ENCODE peak calls at places on chromosomes 7 and 10, in five cellular contexts. Q is body of pancreas, P is K562, S is A549, Y is spleen. N is an unnamed sample.
A peak's percentile ranks its signal among the peaks of the same experiment; 100 is the strongest.

GRCh38 chr10:113087082-113088029 is 137.3 kb downstream of the TCF7L2 start:
- DNase-seq in Q (peak; percentile 75), P (peak; percentile 76), S (peak; percentile 98), Y (no peak), N (no peak)

GRCh38 chr7:80335473-80336232 is 176.2 kb downstream of the GNAT3 start:
- DNase-seq in Q (peak; percentile 4), P (no peak), S (no peak), Y (no peak), N (peak; percentile 23)

GRCh38 chr7:68823996-68824780 is 774.1 kb upstream of the AUTS2 start:
- DNase-seq in Q (no peak), P (no peak), S (no peak), Y (no peak), N (peak; percentile 30)

GRCh38 chr10:75497997-75498797 is 66.8 kb downstream of the LRMDA start:
- DNase-seq in Q (peak; percentile 22), P (no peak), S (no peak), Y (no peak), N (no peak)

GRCh38 chr7:70506463-70506862 is 625.5 kb upstream of the GALNT17 start:
- DNase-seq in Q (no peak), P (peak; percentile 9), S (no peak), Y (no peak), N (no peak)

GRCh38 chr10:12670004-12670403 is 320.7 kb downstream of the CAMK1D start:
- DNase-seq in Q (no peak), P (no peak), S (no peak), Y (no peak), N (no peak)

GRCh38 chr10:100831742-100832141 is 81.0 kb upstream of the SLF2 start:
- DNase-seq in Q (no peak), P (no peak), S (no peak), Y (no peak), N (no peak)

GRCh38 chr7:137652721-137653120 is 194.1 kb downstream of the DGKI start:
- DNase-seq in Q (no peak), P (no peak), S (no peak), Y (no peak), N (no peak)

GRCh38 chr7:157809154-157809862 is 472.5 kb downstream of the DNAJB6 start:
- DNase-seq in Q (no peak), P (no peak), S (no peak), Y (peak; percentile 58), N (no peak)

GRCh38 chr10:8060704-8061121 is 6.2 kb downstream of the GATA3 start:
- DNase-seq in Q (no peak), P (no peak), S (no peak), Y (no peak), N (no peak)

GRCh38 chr7:101081432-101081831 is 3.8 kb upstream of the TRIM56 start:
- DNase-seq in Q (no peak), P (no peak), S (no peak), Y (no peak), N (no peak)

GRCh38 chr7:101088069-101088425 is 2.8 kb downstream of the TRIM56 start:
- DNase-seq in Q (no peak), P (no peak), S (no peak), Y (no peak), N (no peak)

GRCh38 chr7:101087334-101088068 is 2.2 kb downstream of the TRIM56 start:
- DNase-seq in Q (no peak), P (no peak), S (no peak), Y (peak; percentile 79), N (no peak)

GRCh38 chr7:101088858-101089529 is 3.7 kb downstream of the TRIM56 start:
- DNase-seq in Q (no peak), P (no peak), S (no peak), Y (no peak), N (no peak)

DNA sequence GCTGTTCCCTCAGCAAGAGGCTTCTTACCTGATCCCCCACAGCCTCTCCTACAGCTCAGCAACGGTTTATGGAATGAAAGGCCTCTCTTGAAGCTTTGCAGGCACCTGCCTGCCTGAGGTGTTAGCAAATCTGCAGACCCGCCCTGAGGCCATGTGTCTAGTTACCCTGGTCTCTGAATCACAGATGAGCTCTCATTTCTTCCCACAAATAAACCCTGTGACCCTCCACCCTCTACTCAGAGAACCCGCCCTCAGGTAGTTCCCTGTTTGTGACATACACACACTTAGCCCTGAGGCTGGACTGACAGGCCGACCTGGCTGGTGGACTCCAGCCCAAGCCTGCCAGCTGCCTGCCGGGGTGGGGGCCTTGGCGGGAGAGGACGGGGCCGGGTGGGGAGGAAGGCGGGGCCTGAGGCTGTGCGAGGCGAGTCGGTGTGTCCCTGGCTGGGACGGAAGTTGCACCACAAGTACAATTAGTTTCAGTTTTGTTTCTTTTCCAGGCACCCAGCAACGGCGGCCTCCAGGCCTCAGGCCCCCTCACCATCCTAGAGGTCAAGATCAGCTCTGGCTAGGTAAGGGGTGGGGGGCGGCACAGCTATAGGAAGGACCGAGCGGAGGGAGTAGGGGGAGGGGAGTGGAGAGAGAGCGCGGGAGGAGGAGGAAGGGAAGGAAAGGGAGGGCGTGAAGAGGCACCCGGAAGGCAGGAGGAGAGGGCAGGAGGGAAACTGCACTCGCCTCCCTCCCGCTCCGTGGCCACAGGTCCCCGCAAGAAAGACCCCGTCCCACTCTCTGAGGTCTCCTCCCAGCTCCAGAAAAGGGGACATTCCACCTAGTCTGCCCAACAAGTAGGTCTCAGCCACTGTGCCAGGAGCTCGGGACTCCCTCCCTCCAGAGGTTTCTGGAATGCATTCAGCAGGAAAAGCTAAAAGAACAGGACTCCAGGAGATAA is at the start of gene TRIM56:
- DNase-seq in Q (peak; percentile 95), P (peak; percentile 92), S (peak; percentile 84), Y (peak; percentile 97), N (peak; percentile 91)
- TF ChIP-seq POLR2A in Q (peak; percentile 71), P (peak; percentile 90), S (peak; percentile 65), Y (no peak), N (no peak)

DNA sequence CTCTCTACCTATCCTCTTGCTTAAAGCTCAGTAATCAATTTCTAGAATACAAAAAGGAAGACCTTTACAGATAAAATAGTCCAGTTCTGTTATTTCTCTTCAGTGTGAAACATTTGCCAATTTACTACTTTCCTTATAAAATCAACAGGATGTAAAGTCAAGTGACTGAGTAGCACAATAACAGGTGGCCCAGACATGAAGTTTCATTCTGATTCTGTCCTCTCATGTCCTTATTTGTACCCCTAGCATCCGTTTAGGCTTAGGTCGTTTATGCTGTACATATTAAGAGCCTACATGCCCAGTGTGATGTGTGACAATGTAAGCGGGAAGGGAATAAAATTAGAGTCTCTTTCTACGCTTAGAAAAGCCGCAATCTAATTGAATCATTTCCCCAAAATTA is 29.2 kb downstream of the EPC1 start:
- DNase-seq in Q (no peak), P (no peak), S (no peak), Y (no peak), N (no peak)
- H3K4me1 ChIP-seq in Q (peaks cover 48% of the 10 kb centered on the region), P (no peaks in the 10 kb centered on the region), S (peaks cover 31% of the 10 kb centered on the region), Y (peaks cover 95% of the 10 kb centered on the region), N (peaks cover 12% of the 10 kb centered on the region)

DNA sequence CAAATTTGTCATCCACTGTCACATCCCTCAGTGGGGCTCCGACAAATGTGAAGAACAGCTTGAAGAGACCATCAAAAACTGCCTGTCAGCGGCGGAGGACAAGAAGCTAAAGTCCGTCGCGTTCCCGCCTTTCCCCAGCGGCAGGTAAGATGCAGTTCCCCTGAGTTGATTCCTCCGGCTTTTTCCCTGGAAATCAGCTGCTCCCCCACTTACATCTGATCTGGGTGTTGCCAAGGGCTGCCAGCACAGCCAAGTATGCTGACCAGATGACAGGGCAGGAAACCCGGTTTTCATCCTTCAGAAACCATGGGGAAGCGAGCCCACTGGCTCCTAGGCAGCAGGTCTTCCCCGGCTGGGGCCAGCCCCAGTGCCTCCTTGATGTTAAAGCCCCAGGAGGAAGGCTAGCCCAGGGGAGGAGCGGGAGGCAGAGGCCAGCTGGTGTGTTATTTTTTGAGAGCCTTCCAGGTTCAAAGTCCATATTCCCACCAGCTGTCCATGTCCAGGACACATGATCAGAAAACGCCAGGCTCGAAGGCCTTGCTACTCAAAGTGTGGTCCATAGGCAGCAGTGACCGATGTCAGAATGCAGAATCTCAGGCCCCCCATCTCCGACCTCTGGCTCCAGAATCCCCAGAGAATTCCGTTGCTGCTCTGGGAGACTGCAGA is 23.4 kb downstream of the AIFM2 start:
- DNase-seq in Q (peak; percentile 34), P (no peak), S (no peak), Y (peak; percentile 42), N (no peak)
- TF ChIP-seq POLR2A in Q (no peak), P (no peak), S (no peak), Y (no peak), N (no peak)

GRCh38 chr7:2101630-2102374 is 130.9 kb downstream of the MAD1L1 start:
- DNase-seq in Q (no peak), P (no peak), S (no peak), Y (no peak), N (no peak)

GRCh38 chr7:2104716-2105115 is 128.0 kb downstream of the MAD1L1 start:
- DNase-seq in Q (no peak), P (no peak), S (no peak), Y (no peak), N (no peak)

GRCh38 chr7:2102375-2102723 is 130.4 kb downstream of the MAD1L1 start:
- DNase-seq in Q (no peak), P (no peak), S (no peak), Y (no peak), N (no peak)

GRCh38 chr7:2104107-2104710 is 128.5 kb downstream of the MAD1L1 start:
- DNase-seq in Q (peak; percentile 64), P (peak; percentile 96), S (peak; percentile 81), Y (peak; percentile 91), N (peak; percentile 91)

GRCh38 chr7:2103071-2103898 is 129.5 kb downstream of the MAD1L1 start:
- DNase-seq in Q (no peak), P (no peak), S (no peak), Y (no peak), N (no peak)
- H3K4me1 ChIP-seq in Q (no peaks in the 10 kb centered on the region), P (peaks cover 47% of the 10 kb centered on the region), S (peaks cover 13% of the 10 kb centered on the region), Y (peaks cover 63% of the 10 kb centered on the region), N (peaks cover 40% of the 10 kb centered on the region)

GRCh38 chr10:71805776-71806705 is 32.7 kb upstream of the VSIR start:
- DNase-seq in Q (peak; percentile 61), P (peak; percentile 89), S (peak; percentile 22), Y (peak; percentile 81), N (peak; percentile 46)
- TF ChIP-seq POLR2A in Q (no peak), P (no peak), S (no peak), Y (no peak), N (no peak)

DNA sequence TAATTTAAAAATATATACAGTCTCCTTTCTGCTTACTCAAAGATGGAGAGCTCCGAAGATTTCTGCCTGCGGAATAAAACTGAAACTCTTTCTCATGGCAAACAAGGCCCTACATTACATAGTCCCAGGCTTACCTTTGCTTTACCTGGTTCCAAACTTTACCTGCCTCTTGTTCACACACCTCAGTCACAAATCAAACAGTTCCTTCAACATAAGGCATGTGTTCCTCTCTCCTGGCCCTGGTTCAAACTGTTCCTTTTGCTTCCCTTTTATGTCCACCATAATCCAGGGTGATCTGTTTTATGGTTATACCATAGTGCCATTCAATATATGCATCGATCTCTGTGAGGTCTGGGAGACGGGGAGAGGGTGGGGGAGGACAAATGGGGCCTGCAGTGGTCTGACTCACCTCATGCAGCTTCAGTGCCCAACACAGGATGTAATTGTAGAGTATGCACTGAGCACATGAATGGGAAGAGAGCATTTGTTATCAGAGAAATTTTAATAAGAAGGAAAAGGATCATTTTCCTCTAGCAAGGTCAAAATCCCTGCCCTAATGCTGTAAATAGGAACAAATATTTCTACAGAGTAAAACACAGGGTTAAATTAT is 88.6 kb upstream of the PDE1C start:
- DNase-seq in Q (no peak), P (no peak), S (no peak), Y (no peak), N (no peak)
- H3K4me1 ChIP-seq in Q (no peaks in the 10 kb centered on the region), P (no peaks in the 10 kb centered on the region), S (peaks cover 23% of the 10 kb centered on the region), Y (no peaks in the 10 kb centered on the region), N (no peaks in the 10 kb centered on the region)

GRCh38 chr7:158818325-158819213 is 10.7 kb downstream of the ESYT2 start:
- DNase-seq in Q (peak; percentile 90), P (peak; percentile 86), S (peak; percentile 98), Y (peak; percentile 86), N (peak; percentile 83)
- TF ChIP-seq POLR2A in Q (peak; percentile 43), P (no peak), S (peak; percentile 26), Y (no peak), N (no peak)

GRCh38 chr10:26467639-26468038 is 29.5 kb downstream of the APBB1IP start:
- DNase-seq in Q (no peak), P (no peak), S (no peak), Y (no peak), N (no peak)
- H3K4me1 ChIP-seq in Q (peaks cover 7% of the 10 kb centered on the region), P (no peaks in the 10 kb centered on the region), S (peaks cover 19% of the 10 kb centered on the region), Y (peaks cover 72% of the 10 kb centered on the region), N (no peaks in the 10 kb centered on the region)